ENCODE peak calls at places on chromosomes 3 and 15, in five cellular contexts. E is CD4-positive, CD25-positive, alpha-beta regulatory T cell; V is SJSA1; F is hepatocyte; M is endodermal cell. K is an unnamed sample. For H3K4me1, the result is how much of the 10 kb centered on the place peaks cover.

GRCh38 chr3:98259707-98260106 is 4.3 kb upstream of the OR5H6 start:
- DNase-seq in E (no peak), V (no peak), F (no peak), M (peak), K (no peak)

GRCh38 chr3:153495422-153495821 is 333.4 kb downstream of the RAP2B start:
- DNase-seq in E (no peak), V (no peak), F (no peak), M (no peak), K (no peak)

GRCh38 chr3:136186330-136186729 is 9.8 kb downstream of the MSL2 start:
- DNase-seq in E (no peak), V (no peak), F (peak), M (no peak), K (no peak)

GRCh38 chr15:57384816-57385215 is 8.5 kb downstream of the CGNL1 start:
- DNase-seq in E (no peak), V (no peak), F (no peak), M (no peak), K (no peak)

GRCh38 chr15:64146041-64146440 is 5.5 kb upstream of the SNX22 start:
- DNase-seq in E (no peak), V (no peak), F (no peak), M (no peak), K (no peak)

GRCh38 chr3:160486459-160486869 is 36.9 kb upstream of the TRIM59 start:
- DNase-seq in E (peak), V (no peak), F (peak), M (no peak), K (no peak)

GRCh38 chr3:38327335-38328009 is 19.1 kb upstream of the XYLB start:
- DNase-seq in E (no peak), V (no peak), F (no peak), M (no peak), K (no peak)

GRCh38 chr3:28268989-28269388 is 27.6 kb downstream of the CMC1 start:
- DNase-seq in E (no peak), V (no peak), F (no peak), M (no peak), K (no peak)

GRCh38 chr3:179671309-179671708 is 18.5 kb downstream of the USP13 start:
- DNase-seq in E (no peak), V (no peak), F (no peak), M (no peak), K (no peak)

GRCh38 chr15:47035756-47036155 is 681.5 kb upstream of the SEMA6D start:
- DNase-seq in E (no peak), V (no peak), F (no peak), M (no peak), K (no peak)

GRCh38 chr15:100115711-100116090 is 226.1 kb downstream of the ADAMTS17 start:
- DNase-seq in E (no peak), V (no peak), F (no peak), M (no peak), K (peak)

DNA sequence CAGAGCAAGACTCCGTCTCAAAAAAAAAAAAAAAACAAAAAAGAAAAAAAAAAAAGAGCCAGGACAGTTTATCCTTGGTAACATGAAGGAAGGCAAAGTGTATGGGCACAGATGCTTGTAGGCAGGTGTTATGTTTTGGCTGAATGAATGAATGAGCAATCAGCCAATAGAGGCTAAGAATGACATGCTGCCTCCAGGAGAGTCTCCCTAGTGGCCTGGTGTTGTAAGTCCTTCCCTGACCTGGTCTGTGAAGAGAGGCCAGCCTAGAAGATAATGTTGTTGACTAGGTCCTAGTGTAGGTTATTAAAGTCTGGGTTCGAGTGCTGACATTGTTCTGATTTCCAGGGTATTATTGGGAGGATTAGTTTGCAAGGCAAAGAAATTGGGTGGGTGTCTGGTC is 24.9 kb downstream of the GYG1 start:
- DNase-seq in E (no peak), V (no peak), F (no peak), M (no peak), K (no peak)
- H3K4me1 ChIP-seq in E (under half), V (under half), F (under half), M (under half), K (under half)

DNA sequence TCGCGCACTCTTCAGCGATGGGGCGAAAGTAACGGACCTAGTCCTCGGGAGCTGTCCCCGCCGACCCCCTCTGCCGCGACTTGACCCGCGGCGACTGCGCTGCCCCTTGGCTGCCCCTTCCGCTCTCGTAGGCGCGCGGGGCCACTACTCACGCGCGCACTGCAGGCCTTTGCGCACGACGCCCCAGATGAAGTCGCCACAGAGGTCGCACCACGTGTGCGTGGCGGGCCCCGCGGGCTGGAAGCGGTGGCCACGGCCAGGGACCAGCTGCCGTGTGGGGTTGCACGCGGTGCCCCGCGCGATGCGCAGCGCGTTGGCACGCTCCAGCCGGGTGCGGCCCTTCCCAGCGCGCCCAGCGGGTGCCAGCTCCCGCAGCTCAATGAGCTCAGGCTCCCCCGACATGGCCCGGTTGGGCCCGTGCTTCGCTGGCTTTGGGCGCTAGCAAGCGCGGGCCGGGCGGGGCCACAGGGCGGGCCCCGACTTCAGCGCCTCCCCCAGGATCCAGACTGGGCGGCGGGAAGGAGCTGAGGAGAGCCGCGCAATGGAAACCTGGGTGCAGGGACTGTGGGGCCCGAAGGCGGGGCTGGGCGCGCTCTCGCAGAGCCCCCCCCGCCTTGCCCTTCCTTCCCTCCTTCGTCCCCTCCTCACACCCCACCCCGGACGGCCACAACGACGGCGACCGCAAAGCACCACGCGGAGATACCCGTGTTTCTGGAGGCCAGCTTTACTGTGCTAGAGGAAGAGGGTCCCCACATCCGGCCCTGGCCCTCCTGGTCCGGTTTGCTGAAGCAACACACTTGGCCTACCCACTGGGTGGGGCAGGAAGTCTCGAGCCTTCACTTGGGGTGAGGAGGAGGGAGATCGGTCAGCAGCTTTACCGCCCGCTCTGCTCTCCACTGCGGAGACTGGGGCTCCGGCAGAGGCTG is at the start of gene RASSF1:
- DNase-seq in E (peak), V (no peak), F (peak), M (peak), K (no peak)
- H3K4me3 ChIP-seq in E (peak), V (no peak), F (no peak), M (no peak), K (peak)

DNA sequence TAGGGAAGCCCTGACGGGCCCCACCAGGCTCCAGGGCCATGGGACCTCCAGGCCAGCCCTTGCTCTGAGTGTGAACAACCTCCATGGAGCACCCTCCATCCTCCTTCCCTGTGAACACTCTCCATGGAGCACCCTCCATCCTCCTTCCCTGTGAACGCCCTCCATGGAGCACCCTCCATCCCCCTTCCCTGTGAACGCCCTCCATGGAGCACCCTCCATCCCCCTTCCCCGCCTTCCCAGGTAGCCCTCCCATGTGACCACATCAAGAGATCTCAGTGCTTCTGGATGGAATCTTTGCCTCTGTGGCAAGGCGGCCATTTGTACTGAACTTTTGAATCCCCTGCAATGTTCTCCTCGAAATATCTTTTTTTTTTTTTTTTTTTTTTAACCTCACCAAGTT is 66.5 kb downstream of the CHSY1 start:
- DNase-seq in E (no peak), V (no peak), F (no peak), M (no peak), K (no peak)
- H3K4me1 ChIP-seq in E (under half), V (under half), F (under half), M (under half), K (under half)

DNA sequence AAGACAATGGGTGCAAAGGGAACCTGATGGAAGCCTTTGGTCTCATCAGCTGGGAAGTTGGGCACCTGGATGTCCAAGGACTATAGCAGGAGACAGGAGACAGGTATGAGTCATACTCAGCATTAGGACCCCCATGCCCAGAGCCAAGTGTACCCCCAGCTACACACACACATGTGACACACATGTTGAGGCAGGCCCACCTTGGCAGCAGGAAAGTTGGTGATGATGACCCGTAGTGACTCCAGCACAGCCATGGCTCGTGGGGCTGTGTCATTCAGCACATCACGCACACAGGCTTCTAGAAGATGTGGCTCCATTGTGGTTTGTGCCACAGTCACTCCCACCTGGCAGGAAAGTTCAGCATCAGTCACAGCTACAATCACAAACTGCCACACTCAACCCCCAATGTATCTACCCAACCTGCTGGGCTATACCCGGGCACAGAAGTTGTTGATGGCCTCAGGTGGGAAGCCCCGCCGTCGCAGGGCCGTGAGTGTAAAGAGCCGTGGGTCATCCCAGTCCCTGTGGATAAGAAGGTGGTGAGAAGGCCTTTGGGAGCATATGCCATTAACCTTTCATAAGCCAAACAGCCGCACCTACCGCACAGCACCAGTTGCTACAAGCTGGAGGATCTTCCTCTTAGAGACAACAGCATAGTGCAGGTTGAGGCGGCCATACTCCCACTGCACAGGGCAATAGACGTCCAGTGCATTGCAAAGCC is 5.2 kb upstream of the QRICH1 start:
- DNase-seq in E (no peak), V (no peak), F (no peak), M (no peak), K (no peak)
- H3K4me3 ChIP-seq in E (no peak), V (no peak), F (no peak), M (no peak), K (no peak)

DNA sequence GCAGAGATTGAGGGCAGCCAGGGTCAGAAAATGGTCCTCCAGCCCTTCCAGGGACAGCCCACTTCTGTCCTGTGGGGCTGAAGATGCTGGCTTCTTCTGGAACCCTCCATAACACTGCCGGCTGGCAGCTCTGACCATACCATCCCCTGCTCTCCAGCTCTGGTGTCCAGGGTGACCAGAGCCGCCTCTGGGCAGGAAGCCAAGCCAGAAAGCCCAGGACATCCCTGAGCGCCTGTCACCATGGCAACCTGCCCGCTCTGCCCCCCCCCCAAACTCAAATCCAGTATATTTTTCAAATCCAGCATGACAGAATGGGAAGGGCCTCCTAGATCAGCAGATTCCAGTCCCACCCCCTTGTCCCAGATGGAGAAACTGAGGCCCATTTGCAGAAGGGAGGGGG is 420 bp upstream of the TMIE start:
- DNase-seq in E (no peak), V (no peak), F (peak), M (no peak), K (no peak)
- H3K4me1 ChIP-seq in E (under half), V (under half), F (under half), M (under half), K (under half)